ENCODE peak calls at places on chromosomes 6 and 20, in ten cellular contexts. H is adrenal gland, I is heart left ventricle, W is esophagus squamous epithelium, V is sigmoid colon, C is IMR-90, Y is HCT116, E is prostate gland, B is stomach, N is Peyer's patch. F is an unnamed sample.
A peak's percentile ranks its signal among the peaks of the same experiment; 100 is the strongest.

GRCh38 chr6:168799067-168799466 is 358.1 kb downstream of the SMOC2 start:
- DNase-seq in H (no peak), I (no peak), W (no peak), V (no peak), C (no peak), Y (no peak), E (no peak), B (no peak), N (no peak), F (no peak)

GRCh38 chr20:20731000-20731944 is 18.8 kb upstream of the RALGAPA2 start:
- DNase-seq in H (no peak), I (no peak), W (no peak), V (no peak), C (no peak), Y (no peak), E (no peak), B (no peak), N (no peak), F (no peak)

GRCh38 chr6:26743941-26744699 is 84.6 kb upstream of the ZNF322 start:
- DNase-seq in H (no peak), I (no peak), W (no peak), V (no peak), C (no peak), Y (no peak), E (no peak), B (no peak), N (no peak), F (no peak)

GRCh38 chr6:55069132-55069781 is 105.1 kb upstream of the HCRTR2 start:
- DNase-seq in H (peak; percentile 41), I (no peak), W (no peak), V (no peak), C (peak; percentile 66), Y (peak; percentile 49), E (peak; percentile 19), B (peak; percentile 32), N (no peak), F (no peak)

GRCh38 chr6:107800564-107801164 is 23.4 kb downstream of the SCML4 start:
- DNase-seq in H (no peak), I (no peak), W (no peak), V (no peak), C (no peak), Y (no peak), E (no peak), B (no peak), N (no peak), F (no peak)

GRCh38 chr6:125858427-125859320 is 67.9 kb downstream of the NCOA7 start:
- DNase-seq in H (peak; percentile 60), I (peak; percentile 30), W (no peak), V (peak; percentile 67), C (peak; percentile 80), Y (peak; percentile 42), E (peak; percentile 67), B (peak; percentile 62), N (peak; percentile 22), F (no peak)

GRCh38 chr20:1822564-1823420 is 72.4 kb upstream of the SIRPA start:
- DNase-seq in H (no peak), I (no peak), W (no peak), V (no peak), C (peak; percentile 70), Y (no peak), E (no peak), B (no peak), N (no peak), F (no peak)

GRCh38 chr6:129645371-129646139 is 64.4 kb downstream of the ARHGAP18 start:
- DNase-seq in H (no peak), I (no peak), W (no peak), V (no peak), C (no peak), Y (peak; percentile 65), E (no peak), B (no peak), N (no peak), F (no peak)

GRCh38 chr20:48278961-48279481 is 493.7 kb upstream of the SULF2 start:
- DNase-seq in H (no peak), I (peak; percentile 43), W (no peak), V (no peak), C (peak; percentile 35), Y (no peak), E (no peak), B (no peak), N (no peak), F (no peak)

GRCh38 chr6:71238351-71238750 is 50.3 kb upstream of the OGFRL1 start:
- DNase-seq in H (no peak), I (no peak), W (no peak), V (no peak), C (peak; percentile 75), Y (no peak), E (no peak), B (no peak), N (no peak), F (no peak)

GRCh38 chr20:51563597-51564332 is 21.2 kb upstream of the NFATC2 start:
- DNase-seq in H (peak; percentile 71), I (peak; percentile 72), W (no peak), V (peak; percentile 86), C (peak; percentile 86), Y (peak; percentile 51), E (no peak), B (peak; percentile 37), N (no peak), F (peak; percentile 57)

GRCh38 chr6:113980937-113981554 is 10.1 kb upstream of the HDAC2 start:
- DNase-seq in H (no peak), I (no peak), W (no peak), V (no peak), C (peak; percentile 31), Y (no peak), E (no peak), B (no peak), N (no peak), F (no peak)

DNA sequence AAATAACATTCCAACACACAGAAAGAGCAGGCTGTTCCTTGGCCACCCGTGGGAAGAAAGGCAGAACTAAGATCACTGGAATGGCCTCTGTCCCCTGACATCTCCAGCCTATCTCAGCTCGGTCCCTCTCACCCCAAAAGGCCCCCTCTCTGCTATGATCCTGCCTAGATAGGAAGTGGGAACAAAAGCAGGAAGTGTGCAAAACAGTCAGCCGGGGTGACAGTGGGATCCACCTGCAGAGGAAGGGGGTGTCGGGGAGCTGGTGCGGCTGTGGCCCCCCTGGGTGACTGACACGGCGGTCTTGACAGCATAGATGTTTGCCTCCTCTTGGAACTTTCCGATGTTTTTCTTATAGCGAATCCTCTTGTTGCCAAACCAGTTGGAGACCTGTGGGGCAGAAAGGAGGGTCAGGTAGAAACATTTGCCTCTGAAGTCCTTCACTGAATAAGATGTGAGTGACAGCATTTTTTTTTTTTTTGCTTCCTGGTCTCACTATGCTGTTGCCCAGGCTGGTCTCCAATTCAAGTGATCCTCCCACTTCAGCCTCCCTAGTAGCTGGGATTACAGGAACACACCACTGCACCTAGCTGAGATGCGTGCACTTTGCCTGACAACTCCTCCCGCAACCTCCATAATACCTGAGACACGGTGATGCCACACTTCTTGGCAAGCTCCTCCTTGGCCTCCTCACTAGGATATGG is 2.8 kb downstream of the PBX2 start:
- DNase-seq in H (no peak), I (no peak), W (no peak), V (no peak), C (no peak), Y (no peak), E (no peak), B (no peak), N (no peak), F (no peak)
- H3K27ac ChIP-seq in H (peak overlapping the region; percentile 69), I (peak overlapping the region; percentile 94), W (peak overlapping the region; percentile 99), V (peak overlapping the region; percentile 99), C (no peak overlapping the region), Y (peak overlapping the region; percentile 44), E (peak overlapping the region; percentile 48), B (peak overlapping the region; percentile 75), N (peak overlapping the region; percentile 76), F (peak overlapping the region; percentile 62)

DNA sequence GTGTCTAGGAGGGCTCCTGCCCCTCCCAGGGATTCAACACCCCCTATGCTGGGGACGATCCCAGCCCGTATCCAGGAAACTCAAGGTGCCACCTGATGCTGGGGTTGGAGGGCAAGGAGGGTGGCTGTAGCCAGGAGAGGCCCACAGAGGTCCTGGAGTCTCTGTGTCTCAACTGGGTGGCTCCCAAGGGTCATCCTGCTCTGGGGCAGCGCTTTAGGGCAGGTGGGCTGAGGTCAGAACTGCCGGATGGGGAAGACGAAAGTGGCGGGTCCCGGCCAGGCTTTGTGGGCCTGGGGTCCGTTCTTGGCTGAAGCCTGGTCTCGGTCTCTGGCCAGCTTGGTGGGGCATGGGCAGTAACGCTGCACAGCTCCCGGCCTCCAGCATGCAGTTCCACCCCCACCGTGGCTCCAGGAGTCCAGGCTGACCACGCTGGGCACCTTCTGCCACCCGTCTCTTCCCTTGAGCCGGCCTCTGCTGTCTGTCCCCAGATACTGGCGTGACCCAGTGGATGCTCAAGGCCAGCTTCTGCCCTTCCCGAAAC is 2.8 kb upstream of the COL20A1 start:
- DNase-seq in H (no peak), I (no peak), W (no peak), V (no peak), C (no peak), Y (no peak), E (no peak), B (no peak), N (no peak), F (no peak)
- TF ChIP-seq POLR2A in H (no peak), I (no peak), W (no peak), V (no peak), C (no peak), Y (no peak), E (no peak), B (no peak), N (no peak), F (no peak)

GRCh38 chr20:23369424-23369823 is 7.4 kb downstream of the GZF1 start:
- DNase-seq in H (no peak), I (no peak), W (no peak), V (no peak), C (no peak), Y (no peak), E (no peak), B (no peak), N (no peak), F (no peak)

GRCh38 chr20:23370873-23371272 is 8.9 kb downstream of the GZF1 start:
- DNase-seq in H (no peak), I (no peak), W (no peak), V (no peak), C (no peak), Y (no peak), E (no peak), B (no peak), N (no peak), F (no peak)

GRCh38 chr20:23370274-23370673 is 8.3 kb downstream of the GZF1 start:
- DNase-seq in H (no peak), I (no peak), W (no peak), V (no peak), C (no peak), Y (no peak), E (no peak), B (no peak), N (no peak), F (no peak)

GRCh38 chr20:23374441-23374840 is 12.5 kb downstream of the GZF1 start:
- DNase-seq in H (no peak), I (no peak), W (no peak), V (no peak), C (no peak), Y (no peak), E (no peak), B (no peak), N (no peak), F (no peak)

GRCh38 chr20:23371496-23371895 is 9.5 kb downstream of the GZF1 start:
- DNase-seq in H (no peak), I (no peak), W (no peak), V (no peak), C (no peak), Y (no peak), E (no peak), B (no peak), N (no peak), F (no peak)
- H3K36me3 ChIP-seq in H (no peaks in the 10 kb centered on the region), I (peaks cover 95% of the 10 kb centered on the region), W (peaks cover 33% of the 10 kb centered on the region), V (peaks cover 35% of the 10 kb centered on the region), C (peaks cover 43% of the 10 kb centered on the region), Y (peaks cover 32% of the 10 kb centered on the region), E (no peaks in the 10 kb centered on the region), B (peaks cover 85% of the 10 kb centered on the region), N (peaks cover 69% of the 10 kb centered on the region), F (peaks cover 75% of the 10 kb centered on the region)

GRCh38 chr6:10733151-10733715 is 10.4 kb downstream of the TMEM14C start:
- DNase-seq in H (no peak), I (no peak), W (no peak), V (peak; percentile 54), C (no peak), Y (no peak), E (no peak), B (no peak), N (no peak), F (no peak)
- H3K27ac ChIP-seq in H (no peak overlapping the region), I (no peak overlapping the region), W (no peak overlapping the region), V (peak overlapping the region; percentile 49), C (no peak overlapping the region), Y (no peak overlapping the region), E (no peak overlapping the region), B (no peak overlapping the region), N (no peak overlapping the region), F (no peak overlapping the region)

F was measured in tibial nerve.